ENCODE peak calls at places on chromosomes 16 and 17, in six cellular contexts. K is ELF-1; X is activated CD4-positive, alpha-beta T cell treated with anti-CD3 and anti-CD28 coated beads, Interleukin-2, amount 50 U/mL, for 24 hours; G is stimulated activated CD8-positive, alpha-beta memory T cell treated with anti-CD3 and anti-CD28 coated beads, Interleukin-7, amount 100 ng/mL, for 1 hour; S is putamen; E is activated gamma-delta T cell treated with Interleukin-2 at 50 U/mL for 16 hours. D is an unnamed sample.

GRCh38 chr17:354651-355556 is 2.3 kb upstream of the RPH3AL start:
- DNase-seq in S (no peak), K (no peak), G (no peak), X (no peak), E (no peak), D (no peak)

GRCh38 chr16:87684711-87685404 is 80.9 kb downstream of the KLHDC4 start:
- DNase-seq in X (no peak), G (no peak), E (no peak), K (no peak), S (no peak), D (no peak)

GRCh38 chr17:45990836-45991235 is 8.2 kb upstream of the STH start:
- DNase-seq in S (no peak), K (no peak), X (no peak), E (no peak), G (no peak), D (no peak)

GRCh38 chr17:12983986-12984932 is 33.6 kb downstream of the ELAC2 start:
- DNase-seq in E (no peak), K (no peak), G (no peak), X (no peak), S (no peak), D (no peak)

GRCh38 chr17:45813051-45813731 is 29.1 kb downstream of the CRHR1 start:
- DNase-seq in E (no peak), K (peak), G (no peak), X (no peak), S (peak), D (no peak)

GRCh38 chr17:2690165-2691068 is 21.1 kb downstream of the CLUH start:
- DNase-seq in G (no peak), X (no peak), K (no peak), S (no peak), E (no peak), D (no peak)

GRCh38 chr16:2149630-2150417 is 1.4 kb downstream of the RAB26 start:
- DNase-seq in X (peak), K (peak), E (no peak), S (no peak), G (no peak), D (peak)

GRCh38 chr17:979539-980405 is at the start of gene NXN:
- DNase-seq in K (peak), X (peak), G (peak), S (peak), E (peak), D (peak)

GRCh38 chr17:4310349-4311060 is 46.7 kb upstream of the ANKFY1 start:
- DNase-seq in X (no peak), S (peak), E (no peak), G (no peak), K (no peak), D (no peak)

GRCh38 chr17:29617125-29617480 is 5.6 kb downstream of the CORO6 start:
- DNase-seq in K (peak), X (peak), E (peak), G (peak), S (peak), D (peak)

GRCh38 chr17:45184144-45184543 is 22.5 kb downstream of the HEXIM2 start:
- DNase-seq in X (no peak), G (no peak), K (no peak), S (no peak), E (no peak), D (no peak)

GRCh38 chr17:59851431-59852375 is 41.0 kb downstream of the TUBD1 start:
- DNase-seq in X (no peak), E (no peak), G (no peak), K (no peak), S (no peak), D (no peak)

GRCh38 chr16:6861136-6861535 is 471.5 kb upstream of the RBFOX1 start:
- DNase-seq in S (no peak), X (no peak), E (no peak), K (peak), G (no peak), D (no peak)

GRCh38 chr16:56479469-56479868 is 28.1 kb downstream of the OGFOD1 start:
- DNase-seq in S (no peak), E (no peak), K (no peak), G (no peak), X (no peak), D (no peak)

GRCh38 chr16:68370921-68371651 is 60.3 kb downstream of the PRMT7 start:
- DNase-seq in G (peak), S (no peak), K (no peak), X (no peak), E (peak), D (no peak)

GRCh38 chr17:78374631-78375274 is 3.7 kb upstream of the PGS1 start:
- DNase-seq in K (peak), E (no peak), G (no peak), X (no peak), S (no peak), D (peak)

GRCh38 chr17:47225911-47226688 is 17.0 kb downstream of the MYL4 start:
- DNase-seq in X (no peak), E (no peak), K (no peak), S (no peak), G (no peak), D (no peak)

GRCh38 chr17:39012725-39013124 is 45.5 kb upstream of the FBXO47 start:
- DNase-seq in X (no peak), K (no peak), S (no peak), E (no peak), G (no peak), D (no peak)

GRCh38 chr16:1959269-1960039 is at the start of gene NDUFB10:
- DNase-seq in G (peak), K (peak), S (peak), X (peak), E (peak), D (peak)

GRCh38 chr16:17076121-17076757 is 394.5 kb downstream of the XYLT1 start:
- DNase-seq in S (peak), G (no peak), E (no peak), K (no peak), X (no peak), D (no peak)

GRCh38 chr17:69605571-69605970 is 191.1 kb downstream of the MAP2K6 start:
- DNase-seq in S (no peak), E (no peak), G (no peak), K (no peak), X (no peak), D (no peak)

GRCh38 chr17:69763503-69763902 is 311.5 kb upstream of the KCNJ16 start:
- DNase-seq in E (no peak), K (peak), G (no peak), X (no peak), S (no peak), D (no peak)